ENCODE peak calls at places on chromosome 3, in six cellular contexts. One of them, this sample, is unnamed.

GRCh38 chr3:58175429-58176184 is 35.2 kb downstream of the DNASE1L3 start:
- DNase-seq in psoas muscle: no peak
- DNase-seq in NB4: no peak
- DNase-seq in AG04450: no peak
- DNase-seq in ovary: no peak
- DNase-seq in tibial artery: no peak
- DNase-seq in this sample: no peak

GRCh38 chr3:8441969-8442559 is 59.6 kb upstream of the LMCD1 start:
- DNase-seq in tibial artery: no peak
- DNase-seq in AG04450: peak
- DNase-seq in NB4: peak
- DNase-seq in psoas muscle: no peak
- DNase-seq in ovary: peak
- DNase-seq in this sample: no peak

GRCh38 chr3:44920081-44920480 is 45.7 kb downstream of the TGM4 start:
- DNase-seq in AG04450: no peak
- DNase-seq in ovary: no peak
- DNase-seq in NB4: no peak
- DNase-seq in psoas muscle: no peak
- DNase-seq in tibial artery: no peak
- DNase-seq in this sample: no peak

GRCh38 chr3:51975857-51976549 is 1.1 kb downstream of the ABHD14A start:
- DNase-seq in ovary: peak
- DNase-seq in NB4: peak
- DNase-seq in psoas muscle: peak
- DNase-seq in tibial artery: peak
- DNase-seq in AG04450: no peak
- DNase-seq in this sample: peak

GRCh38 chr3:61343543-61343942 is 92.3 kb upstream of the FHIT start:
- DNase-seq in NB4: no peak
- DNase-seq in AG04450: no peak
- DNase-seq in ovary: no peak
- DNase-seq in tibial artery: no peak
- DNase-seq in psoas muscle: no peak
- DNase-seq in this sample: no peak

GRCh38 chr3:131526801-131527347 is 24.1 kb upstream of the MRPL3 start:
- DNase-seq in psoas muscle: peak
- DNase-seq in AG04450: no peak
- DNase-seq in NB4: peak
- DNase-seq in tibial artery: no peak
- DNase-seq in ovary: peak
- DNase-seq in this sample: peak

GRCh38 chr3:112858410-112859069 is 11.9 kb upstream of the CD200R1L start:
- DNase-seq in ovary: no peak
- DNase-seq in AG04450: no peak
- DNase-seq in psoas muscle: no peak
- DNase-seq in NB4: peak
- DNase-seq in tibial artery: no peak
- DNase-seq in this sample: no peak

GRCh38 chr3:169999433-169999832 is 32.8 kb downstream of the SEC62 start:
- DNase-seq in ovary: no peak
- DNase-seq in psoas muscle: no peak
- DNase-seq in tibial artery: no peak
- DNase-seq in AG04450: no peak
- DNase-seq in NB4: no peak
- DNase-seq in this sample: no peak

GRCh38 chr3:98945006-98945626 is 43.6 kb upstream of the DCBLD2 start:
- DNase-seq in psoas muscle: no peak
- DNase-seq in AG04450: no peak
- DNase-seq in NB4: no peak
- DNase-seq in tibial artery: no peak
- DNase-seq in ovary: no peak
- DNase-seq in this sample: no peak

GRCh38 chr3:113533534-113533892 is 1.2 kb downstream of the SIDT1 start:
- DNase-seq in NB4: peak
- DNase-seq in AG04450: no peak
- DNase-seq in psoas muscle: no peak
- DNase-seq in ovary: no peak
- DNase-seq in tibial artery: no peak
- DNase-seq in this sample: no peak

GRCh38 chr3:160883373-160883772 is 127.3 kb downstream of the PPM1L start:
- DNase-seq in NB4: no peak
- DNase-seq in psoas muscle: no peak
- DNase-seq in tibial artery: no peak
- DNase-seq in AG04450: no peak
- DNase-seq in ovary: no peak
- DNase-seq in this sample: no peak

GRCh38 chr3:9153763-9154601 is 95.5 kb downstream of the SRGAP3 start:
- DNase-seq in ovary: no peak
- DNase-seq in NB4: no peak
- DNase-seq in tibial artery: peak
- DNase-seq in AG04450: no peak
- DNase-seq in psoas muscle: peak
- DNase-seq in this sample: peak

GRCh38 chr3:70256566-70256965 is 55.9 kb downstream of the MDFIC2 start:
- DNase-seq in AG04450: no peak
- DNase-seq in NB4: no peak
- DNase-seq in psoas muscle: no peak
- DNase-seq in tibial artery: no peak
- DNase-seq in ovary: no peak
- DNase-seq in this sample: no peak

GRCh38 chr3:140724856-140725812 is 47.3 kb downstream of the TRIM42 start:
- DNase-seq in tibial artery: no peak
- DNase-seq in psoas muscle: no peak
- DNase-seq in AG04450: no peak
- DNase-seq in NB4: no peak
- DNase-seq in ovary: no peak
- DNase-seq in this sample: no peak

GRCh38 chr3:12508316-12508715 is 24.0 kb downstream of the TSEN2 start:
- DNase-seq in ovary: peak
- DNase-seq in NB4: no peak
- DNase-seq in tibial artery: peak
- DNase-seq in AG04450: peak
- DNase-seq in psoas muscle: peak
- DNase-seq in this sample: no peak

GRCh38 chr3:134694946-134695543 is 44.2 kb upstream of the KY start:
- DNase-seq in AG04450: no peak
- DNase-seq in tibial artery: no peak
- DNase-seq in psoas muscle: no peak
- DNase-seq in NB4: no peak
- DNase-seq in ovary: no peak
- DNase-seq in this sample: no peak

GRCh38 chr3:47083786-47084185 is 80.1 kb downstream of the SETD2 start:
- DNase-seq in tibial artery: no peak
- DNase-seq in ovary: no peak
- DNase-seq in NB4: peak
- DNase-seq in psoas muscle: no peak
- DNase-seq in AG04450: no peak
- DNase-seq in this sample: no peak

GRCh38 chr3:120093119-120093922 is 926 bp downstream of the GSK3B start:
- DNase-seq in tibial artery: no peak
- DNase-seq in AG04450: peak
- DNase-seq in psoas muscle: no peak
- DNase-seq in NB4: peak
- DNase-seq in ovary: peak
- DNase-seq in this sample: no peak

GRCh38 chr3:52535411-52536111 is 844 bp upstream of the UQCC5 start:
- DNase-seq in NB4: no peak
- DNase-seq in ovary: no peak
- DNase-seq in psoas muscle: no peak
- DNase-seq in tibial artery: no peak
- DNase-seq in AG04450: no peak
- DNase-seq in this sample: no peak

GRCh38 chr3:94064243-94064642 is 1.4 kb downstream of the NSUN3 start:
- DNase-seq in psoas muscle: no peak
- DNase-seq in tibial artery: no peak
- DNase-seq in AG04450: no peak
- DNase-seq in NB4: no peak
- DNase-seq in ovary: no peak
- DNase-seq in this sample: no peak
- H3K4me3 ChIP-seq in psoas muscle: peak
- H3K4me3 ChIP-seq in tibial artery: peak
- H3K4me3 ChIP-seq in AG04450: peak
- H3K4me3 ChIP-seq in NB4: peak
- H3K4me3 ChIP-seq in ovary: no peak
- H3K4me3 ChIP-seq in this sample: peak

DNA sequence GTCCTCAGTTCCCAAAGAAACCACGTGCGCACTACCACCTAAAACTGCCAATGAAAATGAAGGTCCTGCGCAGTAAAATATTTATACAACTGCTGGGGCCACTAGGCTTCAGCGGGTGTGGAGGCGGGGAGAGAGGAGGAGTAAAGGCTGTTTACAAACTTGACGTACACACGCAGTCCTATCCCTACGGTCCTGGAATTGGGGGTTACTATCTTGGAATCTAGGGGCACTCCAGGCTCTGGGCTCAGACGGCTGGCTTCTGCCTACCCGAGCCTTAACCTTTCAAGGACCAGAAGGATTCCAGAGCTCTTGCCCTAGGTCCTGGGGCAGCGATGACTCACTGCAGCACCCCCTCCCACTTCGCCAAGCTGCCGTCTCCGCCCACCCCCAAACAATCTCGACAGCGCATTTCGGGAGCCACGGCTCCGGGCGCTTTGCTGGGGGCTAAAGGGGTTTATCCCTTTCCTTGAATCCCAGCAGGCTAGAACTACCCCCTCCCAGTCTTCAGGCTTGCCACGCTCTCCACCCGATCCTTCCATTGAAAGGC is 3.0 kb downstream of the ADAMTS9 start:
- DNase-seq in tibial artery: peak
- DNase-seq in AG04450: no peak
- DNase-seq in NB4: no peak
- DNase-seq in ovary: peak
- DNase-seq in psoas muscle: peak
- DNase-seq in this sample: peak
- H3K4me3 ChIP-seq in tibial artery: peak
- H3K4me3 ChIP-seq in AG04450: peak
- H3K4me3 ChIP-seq in NB4: no peak
- H3K4me3 ChIP-seq in ovary: peak
- H3K4me3 ChIP-seq in psoas muscle: peak
- H3K4me3 ChIP-seq in this sample: peak

GRCh38 chr3:187036394-187036793 is 102.9 kb downstream of the RPL39L start:
- DNase-seq in tibial artery: no peak
- DNase-seq in NB4: no peak
- DNase-seq in ovary: no peak
- DNase-seq in AG04450: no peak
- DNase-seq in psoas muscle: no peak
- DNase-seq in this sample: no peak

GRCh38 chr3:187026321-187026678 is 96.0 kb downstream of the ST6GAL1 start:
- DNase-seq in psoas muscle: no peak
- DNase-seq in AG04450: no peak
- DNase-seq in tibial artery: no peak
- DNase-seq in NB4: no peak
- DNase-seq in ovary: no peak
- DNase-seq in this sample: no peak

GRCh38 chr3:187027531-187027936 is 97.2 kb downstream of the ST6GAL1 start:
- DNase-seq in NB4: no peak
- DNase-seq in psoas muscle: no peak
- DNase-seq in ovary: no peak
- DNase-seq in AG04450: no peak
- DNase-seq in tibial artery: no peak
- DNase-seq in this sample: no peak

DNA sequence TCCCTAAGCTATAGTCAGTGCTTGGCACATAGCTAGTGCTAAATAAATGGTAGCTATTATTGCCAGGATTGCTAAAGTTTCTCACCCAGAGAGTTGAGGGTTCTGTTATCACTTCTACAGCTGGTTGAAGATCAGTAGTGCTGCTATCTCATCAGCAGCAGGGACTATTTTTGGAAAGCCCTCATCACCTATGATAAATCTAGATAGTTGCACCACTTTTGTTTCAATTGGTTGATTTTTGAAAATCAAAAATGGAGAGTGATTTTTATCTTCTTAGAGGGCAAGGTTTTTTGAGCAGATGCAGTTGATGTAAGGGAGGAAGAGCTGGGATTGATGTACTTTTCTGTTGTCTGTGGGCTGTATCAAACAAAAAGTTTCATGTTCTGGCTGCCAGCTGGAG is 101.6 kb downstream of the ST6GAL1 start:
- DNase-seq in ovary: no peak
- DNase-seq in AG04450: no peak
- DNase-seq in NB4: no peak
- DNase-seq in tibial artery: no peak
- DNase-seq in psoas muscle: no peak
- DNase-seq in this sample: no peak
- H3K4me3 ChIP-seq in ovary: no peak
- H3K4me3 ChIP-seq in AG04450: no peak
- H3K4me3 ChIP-seq in NB4: no peak
- H3K4me3 ChIP-seq in tibial artery: no peak
- H3K4me3 ChIP-seq in psoas muscle: no peak
- H3K4me3 ChIP-seq in this sample: no peak

GRCh38 chr3:117995795-117996194 is 1038.9 kb downstream of the IGSF11 start:
- DNase-seq in psoas muscle: no peak
- DNase-seq in ovary: no peak
- DNase-seq in AG04450: no peak
- DNase-seq in tibial artery: no peak
- DNase-seq in NB4: no peak
- DNase-seq in this sample: no peak

GRCh38 chr3:118000219-118000618 is 1034.4 kb downstream of the IGSF11 start:
- DNase-seq in tibial artery: no peak
- DNase-seq in NB4: no peak
- DNase-seq in AG04450: no peak
- DNase-seq in ovary: no peak
- DNase-seq in psoas muscle: no peak
- DNase-seq in this sample: no peak

GRCh38 chr3:117998071-117998470 is 1036.6 kb downstream of the IGSF11 start:
- DNase-seq in NB4: no peak
- DNase-seq in psoas muscle: no peak
- DNase-seq in tibial artery: no peak
- DNase-seq in AG04450: no peak
- DNase-seq in ovary: no peak
- DNase-seq in this sample: no peak

GRCh38 chr3:117997201-117998049 is 1037.2 kb downstream of the IGSF11 start:
- DNase-seq in tibial artery: peak
- DNase-seq in NB4: peak
- DNase-seq in psoas muscle: peak
- DNase-seq in ovary: peak
- DNase-seq in AG04450: peak
- DNase-seq in this sample: peak
- H3K4me3 ChIP-seq in tibial artery: peak
- H3K4me3 ChIP-seq in NB4: no peak
- H3K4me3 ChIP-seq in psoas muscle: peak
- H3K4me3 ChIP-seq in ovary: peak
- H3K4me3 ChIP-seq in AG04450: peak
- H3K4me3 ChIP-seq in this sample: peak